ENCODE peak calls at places on chromosomes 16 and 17, in seven cellular contexts. O is NCI-H510A treated with DMSO at 0.1 percent for 48 hours, Y is T-helper 17 cell, C is fibroblast of the aortic adventitia, A is SHP77, R is kidney, X is testis. V is an unnamed sample.

GRCh38 chr17:20059728-20060188 is 50.6 kb downstream of the SPECC1 start:
- DNase-seq in O (peak; percentile 94), Y (no peak), C (no peak), A (peak; percentile 60), R (no peak), X (no peak), V (peak; percentile 43)

GRCh38 chr16:27526169-27526568 is 23.5 kb downstream of the GTF3C1 start:
- DNase-seq in O (peak; percentile 27), Y (no peak), C (no peak), A (peak; percentile 79), R (no peak), X (peak; percentile 24), V (peak; percentile 86)

GRCh38 chr17:78184311-78184710 is 2.5 kb downstream of the TK1 start:
- DNase-seq in O (no peak), Y (no peak), C (peak; percentile 20), A (no peak), R (no peak), X (peak; percentile 47), V (no peak)

GRCh38 chr17:73017653-73018052 is 74.8 kb downstream of the SLC39A11 start:
- DNase-seq in O (no peak), Y (no peak), C (peak; percentile 39), A (no peak), R (no peak), X (no peak), V (no peak)

GRCh38 chr17:49696233-49696761 is 11.5 kb downstream of the SLC35B1 start:
- DNase-seq in O (no peak), Y (peak; percentile 18), C (no peak), A (no peak), R (no peak), X (no peak), V (no peak)

GRCh38 chr17:55717898-55718735 is 4.5 kb downstream of the TMEM100 start:
- DNase-seq in O (peak; percentile 86), Y (peak; percentile 33), C (peak; percentile 85), A (peak; percentile 59), R (no peak), X (peak; percentile 94), V (peak; percentile 71)

GRCh38 chr16:30931068-30931655 is 7.8 kb downstream of the FBXL19 start:
- DNase-seq in O (no peak), Y (no peak), C (no peak), A (no peak), R (no peak), X (peak; percentile 92), V (no peak)

GRCh38 chr16:85129846-85130706 is 17.8 kb upstream of the CIBAR2 start:
- DNase-seq in O (no peak), Y (no peak), C (peak; percentile 79), A (no peak), R (no peak), X (no peak), V (no peak)

GRCh38 chr16:73063284-73063733 is 15.4 kb upstream of the ZFHX3 start:
- DNase-seq in O (no peak), Y (no peak), C (no peak), A (no peak), R (no peak), X (no peak), V (no peak)

GRCh38 chr16:20918486-20919239 is 18.1 kb downstream of the LYRM1 start:
- DNase-seq in O (no peak), Y (no peak), C (peak; percentile 83), A (no peak), R (no peak), X (peak; percentile 30), V (no peak)